ENCODE peak calls at places on chromosomes 12 and 14, in six cellular contexts. T is ascending aorta, G is neural progenitor cell, R is GM23248, O is heart right ventricle, Q is cardiac muscle cell. K is an unnamed sample.

GRCh38 chr12:122102331-122102730 is 23.8 kb downstream of the MLXIP start:
- DNase-seq in R (no peak), Q (no peak), T (no peak), O (peak; percentile 70), G (no peak), K (no peak)

GRCh38 chr12:89840162-89840922 is 131.7 kb upstream of the ATP2B1 start:
- DNase-seq in Q (no peak), R (no peak), O (no peak), G (no peak), T (no peak), K (no peak)

GRCh38 chr14:64800000-64800399 is 79.7 kb downstream of the SPTB start:
- DNase-seq in R (peak; percentile 72), O (peak; percentile 54), Q (peak; percentile 41), T (no peak), G (peak; percentile 45), K (peak; percentile 39)

GRCh38 chr12:38817942-38818341 is 87.4 kb downstream of the CPNE8 start:
- DNase-seq in R (no peak), O (no peak), G (no peak), T (no peak), Q (no peak), K (no peak)

GRCh38 chr14:54704768-54705167 is 137.8 kb downstream of the SAMD4A start:
- DNase-seq in G (no peak), R (no peak), T (no peak), Q (no peak), O (no peak), K (no peak)

GRCh38 chr12:117456076-117456475 is 94.7 kb upstream of the NOS1 start:
- DNase-seq in T (no peak), Q (no peak), O (no peak), R (no peak), G (no peak), K (no peak)

GRCh38 chr14:97948841-97949240 is 1151.7 kb downstream of the VRK1 start:
- DNase-seq in R (no peak), Q (no peak), T (no peak), G (no peak), O (no peak), K (no peak)

GRCh38 chr12:27163894-27164293 is 80.2 kb upstream of the STK38L start:
- DNase-seq in O (no peak), G (no peak), Q (no peak), R (no peak), T (no peak), K (no peak)

GRCh38 chr12:25771062-25771461 is 187.4 kb upstream of the RASSF8 start:
- DNase-seq in O (no peak), T (no peak), G (no peak), R (peak; percentile 69), Q (no peak), K (no peak)

GRCh38 chr14:98926151-98926550 is 345.8 kb downstream of the BCL11B start:
- DNase-seq in Q (no peak), R (no peak), T (no peak), O (no peak), G (no peak), K (no peak)

GRCh38 chr12:104823985-104824441 is 134.1 kb downstream of the SLC41A2 start:
- DNase-seq in R (no peak), T (no peak), O (no peak), Q (no peak), G (no peak), K (no peak)

GRCh38 chr14:96065661-96066459 is 26.7 kb downstream of the C14orf132 start:
- DNase-seq in O (no peak), R (no peak), G (no peak), T (no peak), Q (no peak), K (no peak)

GRCh38 chr12:59080101-59080500 is 159.8 kb upstream of the LRIG3 start:
- DNase-seq in Q (no peak), G (no peak), O (no peak), R (no peak), T (no peak), K (no peak)

GRCh38 chr12:6927999-6928702 is 392 bp downstream of the ATN1 start:
- DNase-seq in O (no peak), G (peak; percentile 48), T (no peak), R (peak; percentile 48), Q (peak; percentile 40), K (no peak)

GRCh38 chr14:36773136-36773540 is 111.5 kb downstream of the PAX9 start:
- DNase-seq in T (no peak), Q (no peak), O (no peak), R (peak; percentile 46), G (no peak), K (no peak)

GRCh38 chr12:20438307-20438779 is 70.0 kb downstream of the PDE3A start:
- DNase-seq in G (no peak), Q (no peak), R (peak; percentile 62), O (no peak), T (no peak), K (no peak)

GRCh38 chr12:57896437-57897201 is 44.7 kb upstream of the ATP23 start:
- DNase-seq in G (peak; percentile 78), Q (peak; percentile 60), O (peak; percentile 87), T (no peak), R (peak; percentile 77), K (peak; percentile 84)

GRCh38 chr12:129887047-129887568 is 16.7 kb downstream of the TMEM132D start:
- DNase-seq in O (no peak), R (no peak), T (no peak), G (no peak), Q (no peak), K (no peak)

GRCh38 chr12:6750506-6750905 is 2.4 kb downstream of the MLF2 start:
- DNase-seq in R (no peak), O (no peak), G (no peak), T (no peak), Q (no peak), K (no peak)

GRCh38 chr14:97640031-97640430 is 842.8 kb downstream of the VRK1 start:
- DNase-seq in G (no peak), O (no peak), T (no peak), Q (no peak), R (no peak), K (no peak)

GRCh38 chr12:46808955-46809697 is 16.7 kb downstream of the SLC38A4 start:
- DNase-seq in O (no peak), G (no peak), R (no peak), T (no peak), Q (no peak), K (no peak)

GRCh38 chr12:47282206-47282605 is 202.4 kb upstream of the AMIGO2 start:
- DNase-seq in G (no peak), O (no peak), T (no peak), R (peak; percentile 36), Q (no peak), K (no peak)

GRCh38 chr14:99995700-99996356 is 69.4 kb upstream of the EVL start:
- DNase-seq in T (no peak), R (peak; percentile 69), O (peak; percentile 58), G (peak; percentile 76), Q (peak; percentile 57), K (peak; percentile 30)

GRCh38 chr12:94615284-94616216 is 34.8 kb downstream of the TMCC3 start:
- DNase-seq in G (no peak), O (peak; percentile 42), R (peak; percentile 71), Q (peak; percentile 23), T (no peak), K (peak; percentile 24)

GRCh38 chr14:68658029-68658509 is 134.8 kb downstream of the ZFP36L1 start:
- DNase-seq in Q (no peak), T (no peak), G (no peak), R (no peak), O (no peak), K (no peak)

GRCh38 chr12:131388164-131388795 is 322.6 kb upstream of the SFSWAP start:
- DNase-seq in G (no peak), T (no peak), O (no peak), Q (no peak), R (no peak), K (no peak)

GRCh38 chr14:44170554-44170953 is 336.5 kb downstream of the FSCB start:
- DNase-seq in T (no peak), Q (no peak), G (no peak), R (no peak), O (no peak), K (no peak)

GRCh38 chr14:92325835-92326234 is 2.9 kb downstream of the SLC24A4 start:
- DNase-seq in T (no peak), G (no peak), Q (no peak), O (no peak), R (no peak), K (no peak)

GRCh38 chr12:62760779-62761178 is 174.2 kb downstream of the PPM1H start:
- DNase-seq in G (no peak), R (no peak), T (no peak), O (no peak), Q (peak; percentile 19), K (no peak)

DNA sequence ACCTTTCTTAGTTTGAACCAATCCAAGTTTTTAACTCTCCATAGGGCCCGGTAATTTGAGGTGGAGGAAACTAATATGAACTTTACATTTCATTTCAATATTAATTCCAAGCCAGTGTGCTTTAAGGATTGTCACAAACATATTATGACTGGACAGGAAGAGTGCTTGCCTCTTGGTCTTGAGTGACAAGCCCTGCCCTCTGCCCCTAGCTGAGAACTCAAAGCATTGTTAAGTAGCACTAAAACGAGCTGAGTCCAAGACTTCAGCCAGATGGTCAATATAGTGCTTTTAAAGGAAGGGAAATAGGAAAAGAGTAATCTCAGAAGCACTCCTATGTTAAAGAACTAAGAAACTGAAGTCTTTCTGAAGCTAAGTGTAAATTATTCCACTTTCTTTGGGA is 17.1 kb downstream of the TRMT5 start:
- DNase-seq in R (no peak), G (peak; percentile 20), T (no peak), O (no peak), Q (peak; percentile 3), K (no peak)
- H3K4me3 ChIP-seq in R (no peak overlapping the region), G (no peak overlapping the region), T (no peak overlapping the region), O (no peak overlapping the region), Q (no peak overlapping the region), K (no peak overlapping the region)

DNA sequence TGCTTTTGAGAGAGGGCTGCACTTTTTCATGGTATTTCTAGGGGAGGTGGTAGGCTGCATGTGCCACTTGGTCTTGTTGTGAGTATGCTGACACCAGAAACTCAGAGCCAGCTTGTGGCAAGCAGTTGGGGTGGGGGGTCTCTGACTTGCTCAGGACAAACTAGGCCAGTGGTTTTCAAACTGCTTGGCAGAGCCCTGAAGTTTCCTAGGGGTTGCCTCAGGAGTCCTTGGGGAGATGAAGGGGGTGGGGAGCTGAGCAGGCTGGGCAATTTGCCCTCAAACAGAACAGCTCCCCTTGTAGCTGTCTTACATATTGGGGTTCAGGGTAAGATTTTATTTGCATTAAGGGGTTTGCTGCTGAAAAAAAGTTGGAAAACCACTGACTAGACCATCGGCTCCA is 3.9 kb downstream of the BCL2L2 start:
- DNase-seq in R (no peak), O (no peak), Q (no peak), T (no peak), G (no peak), K (no peak)
- H3K36me3 ChIP-seq in R (peaks cover 31% of the 10 kb centered on the region), O (no peaks in the 10 kb centered on the region), Q (peaks cover 7% of the 10 kb centered on the region), T (peaks cover 32% of the 10 kb centered on the region), G (peaks cover 3% of the 10 kb centered on the region), K (peaks cover 30% of the 10 kb centered on the region)

DNA sequence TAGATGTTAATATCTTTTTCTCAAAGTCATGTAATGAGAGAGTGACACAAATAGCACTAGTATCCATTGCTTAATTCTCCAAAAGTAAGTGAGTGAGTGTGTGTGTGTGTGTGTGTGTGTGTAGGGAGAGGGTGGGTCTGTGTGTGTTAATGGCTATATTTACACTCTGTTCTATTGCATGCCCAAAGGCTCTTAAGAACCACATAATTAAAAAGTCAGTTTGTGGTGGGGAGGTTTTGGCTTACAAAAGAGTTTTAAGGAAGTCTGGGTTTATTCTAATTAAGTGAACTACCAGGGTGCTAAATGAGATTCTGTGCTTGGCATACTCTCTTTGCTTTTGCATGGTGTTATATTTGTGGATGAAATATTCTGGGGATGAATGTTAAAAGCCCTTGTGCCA is 1897.6 kb upstream of the FLRT2 start:
- DNase-seq in O (no peak), R (no peak), T (no peak), Q (no peak), G (peak; percentile 3), K (no peak)
- H3K4me1 ChIP-seq in O (no peaks in the 10 kb centered on the region), R (no peaks in the 10 kb centered on the region), T (no peaks in the 10 kb centered on the region), Q (no peaks in the 10 kb centered on the region), G (peaks cover 5% of the 10 kb centered on the region), K (no peaks in the 10 kb centered on the region)

GRCh38 chr12:124030510-124030909 is 57.5 kb downstream of the ZNF664 start:
- DNase-seq in Q (peak; percentile 69), R (peak; percentile 94), O (no peak), G (peak; percentile 41), T (no peak), K (no peak)
- H3K4me3 ChIP-seq in Q (no peak overlapping the region), R (peak overlapping the region; percentile 47), O (no peak overlapping the region), G (no peak overlapping the region), T (no peak overlapping the region), K (no peak overlapping the region)

K was measured in left ventricle myocardium inferior.